ENCODE peak calls at places on chromosome 5, in five cellular contexts. P, H, W, U and Q are unnamed samples.

GRCh38 chr5:9437741-9438240 is 108.1 kb downstream of the SEMA5A start:
- DNase-seq in P (no peak), H (no peak), W (no peak), U (peak), Q (no peak)

GRCh38 chr5:112576298-112576925 is 157.3 kb upstream of the EPB41L4A start:
- DNase-seq in P (no peak), H (no peak), W (no peak), U (no peak), Q (no peak)

GRCh38 chr5:15807861-15808260 is 307.9 kb downstream of the FBXL7 start:
- DNase-seq in P (no peak), H (no peak), W (no peak), U (peak), Q (peak)

GRCh38 chr5:116265506-116265905 is 180.7 kb downstream of the COMMD10 start:
- DNase-seq in P (no peak), H (no peak), W (no peak), U (no peak), Q (no peak)

GRCh38 chr5:109479260-109479860 is 69.6 kb upstream of the PJA2 start:
- DNase-seq in P (no peak), H (no peak), W (no peak), U (peak), Q (peak)

GRCh38 chr5:112219000-112219399 is 200.1 kb downstream of the EPB41L4A start:
- DNase-seq in P (no peak), H (no peak), W (no peak), U (no peak), Q (no peak)

GRCh38 chr5:150322202-150322601 is 19.5 kb upstream of the ARSI start:
- DNase-seq in P (no peak), H (no peak), W (no peak), U (peak), Q (peak)

GRCh38 chr5:16660982-16661381 is 44.2 kb upstream of the RETREG1 start:
- DNase-seq in P (no peak), H (no peak), W (no peak), U (no peak), Q (no peak)